ENCODE peak calls at places on chromosomes 4 and X, in seven cellular contexts. M is AG09309, Y is transverse colon, R is HEK293T, O is NCI-H1092 treated with DMSO at 0.1 percent for 48 hours, P is astrocyte of the cerebellum, N is cerebellar cortex. D is an unnamed sample.

GRCh38 chrX:132876509-132876837 is 82.0 kb downstream of the HS6ST2 start:
- DNase-seq in M (no peak), Y (no peak), R (peak; percentile 30), O (no peak), P (no peak), N (no peak), D (no peak)

GRCh38 chrX:10945463-10945862 is 165.7 kb upstream of the HCCS start:
- DNase-seq in M (no peak), Y (no peak), R (no peak), O (no peak), P (no peak), N (no peak), D (no peak)

GRCh38 chr4:119025440-119025839 is 110.2 kb upstream of the MYOZ2 start:
- DNase-seq in M (no peak), Y (peak; percentile 77), R (no peak), O (no peak), P (peak; percentile 12), N (no peak), D (peak; percentile 73)

GRCh38 chr4:38905657-38906398 is 38.2 kb downstream of the FAM114A1 start:
- DNase-seq in M (no peak), Y (no peak), R (no peak), O (no peak), P (no peak), N (no peak), D (no peak)

GRCh38 chr4:22707390-22707789 is 14.7 kb downstream of the GBA3 start:
- DNase-seq in M (no peak), Y (no peak), R (no peak), O (no peak), P (no peak), N (no peak), D (no peak)

GRCh38 chr4:135718019-135718418 is 1516.4 kb upstream of the PABPC4L start:
- DNase-seq in M (no peak), Y (no peak), R (no peak), O (no peak), P (peak; percentile 20), N (no peak), D (no peak)

GRCh38 chrX:66015152-66015827 is 24.6 kb downstream of the VSIG4 start:
- DNase-seq in M (no peak), Y (peak; percentile 17), R (no peak), O (no peak), P (no peak), N (no peak), D (no peak)

GRCh38 chr4:54213001-54213400 is 16.1 kb upstream of the PDGFRA start:
- DNase-seq in M (no peak), Y (no peak), R (no peak), O (no peak), P (no peak), N (no peak), D (no peak)

D was measured in kidney tubule cell.